ENCODE peak calls at places on chromosomes 11 and 22, in ten cellular contexts. A is lower leg skin; I is activated T-helper 1 cell treated with anti-CD3 and anti-CD28 coated beads, Interleukin-12 subunit alpha, Interleukin-12 subunit beta, Interleukin-2, Interleukin-4 antibody, amounts not matched to agents 30 ng/mL and 10 ng/mL and 1 ng/mL, durations not matched to agents 14 hours and 24 hours and 36 hours; O is NAMALWA; E is substantia nigra; X is stimulated activated CD8-positive, alpha-beta memory T cell treated with anti-CD3 and anti-CD28 coated beads, Interleukin-15, amount 100 ng/mL, for 1 hour; B is SHP77 treated with DMSO at 0.1 percent for 48 hours; D is heart left ventricle; N is amniotic epithelial cell; C is IMR-90. F is an unnamed sample.

GRCh38 chr11:62494246-62494645 is 52.4 kb downstream of the AHNAK start:
- DNase-seq in I (no peak), B (no peak), D (no peak), E (no peak), N (no peak), A (no peak), O (no peak), X (no peak), C (no peak), F (no peak)

GRCh38 chr11:125429174-125429707 is 66.8 kb downstream of the FEZ1 start:
- DNase-seq in I (peak), C (peak), E (peak), X (no peak), D (peak), N (peak), A (no peak), O (peak), B (peak), F (peak)

GRCh38 chr11:69899957-69900821 is 81.0 kb upstream of the FGF3 start:
- DNase-seq in A (no peak), B (no peak), I (no peak), X (no peak), N (no peak), D (no peak), E (no peak), C (no peak), O (no peak), F (peak)

GRCh38 chr11:28701760-28702449 is 593.7 kb downstream of the METTL15 start:
- DNase-seq in N (no peak), E (no peak), X (no peak), C (no peak), A (no peak), I (no peak), D (no peak), B (no peak), O (no peak), F (no peak)

GRCh38 chr11:121762820-121763219 is 310.1 kb upstream of the SORL1-AS1 start:
- DNase-seq in X (no peak), A (no peak), I (no peak), N (peak), B (no peak), D (peak), O (no peak), C (peak), E (peak), F (peak)

GRCh38 chr11:99925968-99926367 is 761.1 kb upstream of the ARHGAP42 start:
- DNase-seq in D (no peak), O (no peak), A (no peak), N (no peak), X (no peak), E (no peak), I (no peak), B (no peak), C (no peak), F (no peak)

GRCh38 chr11:18853086-18853720 is 61.6 kb upstream of the PTPN5 start:
- DNase-seq in E (no peak), B (peak), X (no peak), D (no peak), I (no peak), A (no peak), N (peak), C (peak), O (peak), F (peak)

GRCh38 chr11:38543311-38543710 is 1945.3 kb upstream of the RAG2 start:
- DNase-seq in B (no peak), C (peak), E (no peak), A (no peak), X (no peak), I (no peak), N (peak), D (no peak), O (no peak), F (peak)

GRCh38 chr11:68946416-68947090 is 34.2 kb downstream of the MRGPRD start:
- DNase-seq in C (peak), A (no peak), E (no peak), D (no peak), X (no peak), B (no peak), I (no peak), N (peak), O (no peak), F (peak)

GRCh38 chr11:14386895-14387480 is 28.0 kb upstream of the RRAS2 start:
- DNase-seq in N (peak), O (no peak), A (no peak), C (peak), B (no peak), D (peak), I (no peak), E (peak), X (no peak), F (peak)

GRCh38 chr11:103529217-103529684 is 420.0 kb downstream of the DYNC2H1 start:
- DNase-seq in O (no peak), A (no peak), I (no peak), D (no peak), E (no peak), N (peak), C (peak), B (no peak), X (no peak), F (peak)

GRCh38 chr22:25110596-25110845 is 89.1 kb upstream of the CRYBB3 start:
- DNase-seq in B (no peak), X (no peak), C (no peak), E (no peak), I (no peak), A (no peak), D (no peak), O (no peak), N (no peak), F (no peak)

GRCh38 chr11:75721852-75722668 is 4.4 kb downstream of the MOGAT2 start:
- DNase-seq in D (no peak), I (no peak), E (no peak), N (no peak), B (no peak), A (no peak), X (no peak), C (no peak), O (no peak), F (peak)

GRCh38 chr11:58391879-58392278 is 14.8 kb downstream of the OR5B3 start:
- DNase-seq in O (no peak), B (no peak), D (no peak), I (no peak), X (no peak), E (no peak), A (no peak), C (peak), N (peak), F (no peak)

GRCh38 chr11:23903044-23903704 is 593.7 kb upstream of the LUZP2 start:
- DNase-seq in B (no peak), C (peak), D (no peak), X (no peak), N (peak), A (no peak), E (no peak), O (no peak), I (no peak), F (peak)

GRCh38 chr11:133919330-133920108 is 37.2 kb downstream of the IGSF9B start:
- DNase-seq in N (no peak), D (no peak), C (no peak), B (no peak), A (no peak), O (no peak), I (no peak), X (no peak), E (no peak), F (no peak)

GRCh38 chr22:38871360-38872171 is 450 bp downstream of the CBX6 start:
- DNase-seq in A (no peak), X (no peak), C (no peak), O (peak), B (no peak), E (no peak), D (no peak), N (no peak), I (peak), F (no peak)

GRCh38 chr11:83661491-83662350 is 375.6 kb upstream of the CCDC90B start:
- DNase-seq in A (no peak), O (no peak), D (no peak), X (no peak), E (no peak), N (no peak), B (no peak), I (no peak), C (no peak), F (no peak)

GRCh38 chr11:118167253-118167652 is 9.2 kb downstream of the SCN2B start:
- DNase-seq in E (no peak), O (no peak), A (no peak), I (no peak), D (no peak), X (no peak), N (no peak), B (no peak), C (no peak), F (no peak)

GRCh38 chr11:47212938-47213337 is 1.8 kb upstream of the DDB2 start:
- DNase-seq in I (no peak), D (no peak), N (no peak), A (no peak), E (no peak), B (no peak), C (no peak), X (no peak), O (no peak), F (no peak)

GRCh38 chr11:124900464-124900863 is 2.8 kb upstream of the ROBO4 start:
- DNase-seq in O (no peak), E (no peak), D (no peak), C (peak), A (no peak), B (no peak), N (peak), I (no peak), X (no peak), F (peak)

GRCh38 chr11:83862033-83862432 is 575.9 kb upstream of the CCDC90B start:
- DNase-seq in N (no peak), C (no peak), E (no peak), B (no peak), D (no peak), I (no peak), O (no peak), A (no peak), X (no peak), F (no peak)

GRCh38 chr11:119876841-119877240 is 147.8 kb upstream of the NECTIN1 start:
- DNase-seq in C (no peak), O (no peak), N (no peak), E (no peak), X (no peak), A (no peak), D (no peak), B (no peak), I (no peak), F (no peak)

GRCh38 chr11:16382177-16382576 is 25.8 kb upstream of the SOX6 start:
- DNase-seq in A (no peak), B (no peak), X (no peak), O (no peak), E (no peak), D (no peak), C (no peak), I (no peak), N (no peak), F (no peak)

GRCh38 chr11:77094841-77095365 is 7.7 kb upstream of the OMP start:
- DNase-seq in N (no peak), O (no peak), X (no peak), C (no peak), D (no peak), A (no peak), I (no peak), B (no peak), E (no peak), F (no peak)

GRCh38 chr22:36478966-36479365 is 2.5 kb downstream of the TXN2 start:
- DNase-seq in O (no peak), E (no peak), X (no peak), I (no peak), D (no peak), A (no peak), C (no peak), B (no peak), N (peak), F (no peak)

GRCh38 chr11:65814131-65814959 is 19.4 kb upstream of the SNX32 start:
- DNase-seq in A (no peak), D (peak), E (peak), I (no peak), B (no peak), O (no peak), X (no peak), C (peak), N (peak), F (peak)